ENCODE peak calls at places on chromosomes 4 and X, in five cellular contexts. J is NCI-H2081, T is T-helper 17 cell, U is neural progenitor cell, L is OCI-LY7. C is an unnamed sample.

GRCh38 chrX:139759637-139760036 is 51.7 kb upstream of the MCF2 start:
- DNase-seq in U (peak; percentile 24), T (no peak), L (peak; percentile 1), J (no peak), C (peak; percentile 66)

GRCh38 chrX:74389016-74389415 is 32.3 kb upstream of the SLC16A2 start:
- DNase-seq in U (no peak), T (no peak), J (no peak), L (no peak), C (no peak)

GRCh38 chr4:23736466-23736865 is 153.4 kb downstream of the PPARGC1A start:
- DNase-seq in L (no peak), T (no peak), U (no peak), J (no peak), C (no peak)

GRCh38 chr4:159103406-159104131 is 690 bp downstream of the RAPGEF2 start:
- DNase-seq in T (peak; percentile 37), U (peak; percentile 78), L (peak; percentile 30), J (peak; percentile 22), C (peak; percentile 80)

GRCh38 chrX:33336783-33337182 is 125.4 kb upstream of the DMD start:
- DNase-seq in J (peak; percentile 37), U (peak; percentile 57), L (peak; percentile 68), T (no peak), C (peak; percentile 62)

GRCh38 chr4:1604706-1605205 is 79.4 kb downstream of the FAM53A start:
- DNase-seq in J (no peak), L (peak; percentile 27), T (peak; percentile 38), U (no peak), C (no peak)

GRCh38 chr4:7338876-7339623 is 95.7 kb downstream of the PSAPL1 start:
- DNase-seq in T (no peak), U (no peak), J (no peak), L (no peak), C (no peak)

GRCh38 chr4:168879178-168879577 is 130.9 kb downstream of the CBR4 start:
- DNase-seq in T (no peak), J (no peak), L (no peak), U (no peak), C (no peak)

GRCh38 chrX:71181558-71181909 is 36.9 kb downstream of the NLGN3 start:
- DNase-seq in L (peak; percentile 57), J (no peak), U (peak; percentile 18), T (peak; percentile 7), C (peak; percentile 57)

GRCh38 chr4:150136036-150136435 is 57.8 kb downstream of the DCLK2 start:
- DNase-seq in U (no peak), L (no peak), T (no peak), J (no peak), C (no peak)

GRCh38 chr4:109072595-109072994 is 229.9 kb downstream of the COL25A1 start:
- DNase-seq in U (no peak), J (no peak), T (no peak), L (no peak), C (no peak)

GRCh38 chr4:126018274-126018673 is 703.5 kb downstream of the FAT4 start:
- DNase-seq in T (no peak), L (no peak), U (no peak), J (no peak), C (no peak)

GRCh38 chr4:143083811-143084472 is 100.8 kb upstream of the USP38 start:
- DNase-seq in T (no peak), U (no peak), L (no peak), J (no peak), C (no peak)

GRCh38 chrX:11665144-11666040 is at the start of gene ARHGAP6:
- DNase-seq in U (peak; percentile 71), T (no peak), L (no peak), J (no peak), C (peak; percentile 81)

GRCh38 chr4:128633067-128633466 is 176.4 kb upstream of the JADE1 start:
- DNase-seq in J (no peak), T (no peak), L (no peak), U (no peak), C (no peak)